ENCODE peak calls at places on chromosomes 16 and 17, in five cellular contexts. One of them, this sample, is unnamed.

GRCh38 chr16:68792465-68793324 is 50.6 kb upstream of the TANGO6 start:
- DNase-seq in GM12891: no peak
- DNase-seq in amniotic stem cell: peak
- DNase-seq in central memory CD4-positive, alpha-beta T cell: no peak
- DNase-seq in RWPE1: no peak
- DNase-seq in this sample: peak

GRCh38 chr16:9112166-9112843 is 20.9 kb downstream of the HAPSTR1 start:
- DNase-seq in GM12891: no peak
- DNase-seq in amniotic stem cell: no peak
- DNase-seq in RWPE1: no peak
- DNase-seq in central memory CD4-positive, alpha-beta T cell: no peak
- DNase-seq in this sample: no peak

GRCh38 chr16:87895641-87896141 is 26.4 kb upstream of the SLC7A5 start:
- DNase-seq in amniotic stem cell: no peak
- DNase-seq in central memory CD4-positive, alpha-beta T cell: peak
- DNase-seq in GM12891: peak
- DNase-seq in RWPE1: no peak
- DNase-seq in this sample: no peak

GRCh38 chr16:48444574-48444973 is 59.4 kb upstream of the SIAH1 start:
- DNase-seq in RWPE1: peak
- DNase-seq in GM12891: no peak
- DNase-seq in amniotic stem cell: peak
- DNase-seq in central memory CD4-positive, alpha-beta T cell: no peak
- DNase-seq in this sample: peak

GRCh38 chr17:30995347-30995746 is 24.5 kb downstream of the RNF135 start:
- DNase-seq in GM12891: no peak
- DNase-seq in central memory CD4-positive, alpha-beta T cell: no peak
- DNase-seq in RWPE1: no peak
- DNase-seq in amniotic stem cell: no peak
- DNase-seq in this sample: no peak

GRCh38 chr16:28321700-28322411 is 29.5 kb downstream of the SBK1 start:
- DNase-seq in central memory CD4-positive, alpha-beta T cell: no peak
- DNase-seq in GM12891: peak
- DNase-seq in RWPE1: peak
- DNase-seq in amniotic stem cell: no peak
- DNase-seq in this sample: no peak

GRCh38 chr17:21677911-21678310 is 14.4 kb upstream of the KCNJ18 start:
- DNase-seq in RWPE1: no peak
- DNase-seq in amniotic stem cell: no peak
- DNase-seq in GM12891: no peak
- DNase-seq in central memory CD4-positive, alpha-beta T cell: no peak
- DNase-seq in this sample: no peak

GRCh38 chr17:44774271-44775135 is 15.7 kb downstream of the ADAM11 start:
- DNase-seq in RWPE1: peak
- DNase-seq in central memory CD4-positive, alpha-beta T cell: peak
- DNase-seq in GM12891: peak
- DNase-seq in amniotic stem cell: peak
- DNase-seq in this sample: peak

GRCh38 chr16:89385712-89386111 is 104.6 kb downstream of the ANKRD11 start:
- DNase-seq in GM12891: no peak
- DNase-seq in central memory CD4-positive, alpha-beta T cell: no peak
- DNase-seq in amniotic stem cell: no peak
- DNase-seq in RWPE1: no peak
- DNase-seq in this sample: no peak

This sample was measured in SW480.